ENCODE peak calls at places on chromosomes 12 and 14, in six cellular contexts. M is testis; N is vagina; I is body of pancreas; R is CD4-positive, CD25-positive, alpha-beta regulatory T cell; Y is brain microvascular endothelial cell. D is an unnamed sample.

GRCh38 chr12:94621662-94622359 is 28.5 kb downstream of the TMCC3 start:
- DNase-seq in M (no peak), N (no peak), I (no peak), R (no peak), Y (peak), D (peak)

GRCh38 chr12:90399317-90399716 is 555.7 kb downstream of the CCER1 start:
- DNase-seq in M (no peak), N (no peak), I (no peak), R (no peak), Y (no peak), D (no peak)

GRCh38 chr14:77421241-77421640 is 2.1 kb downstream of the NOXRED1 start:
- DNase-seq in M (no peak), N (no peak), I (no peak), R (no peak), Y (no peak), D (peak)

GRCh38 chr12:100868487-100868886 is 73.9 kb downstream of the ANO4 start:
- DNase-seq in M (no peak), N (no peak), I (no peak), R (no peak), Y (no peak), D (peak)

GRCh38 chr12:50061946-50062725 is 4.7 kb downstream of the ASIC1 start:
- DNase-seq in M (no peak), N (no peak), I (no peak), R (no peak), Y (no peak), D (no peak)

GRCh38 chr12:77938301-77938700 is 107.6 kb downstream of the NAV3 start:
- DNase-seq in M (no peak), N (no peak), I (no peak), R (no peak), Y (no peak), D (no peak)

GRCh38 chr12:95214466-95214865 is 2.8 kb downstream of the FGD6 start:
- DNase-seq in M (no peak), N (no peak), I (peak), R (no peak), Y (no peak), D (peak)

GRCh38 chr12:47838286-47838931 is 18.7 kb upstream of the HDAC7 start:
- DNase-seq in M (no peak), N (no peak), I (peak), R (no peak), Y (peak), D (peak)

GRCh38 chr12:75724913-75725312 is 213.5 kb upstream of the KRR1 start:
- DNase-seq in M (peak), N (no peak), I (no peak), R (no peak), Y (peak), D (peak)

GRCh38 chr12:64029013-64029857 is 184.7 kb downstream of the SRGAP1 start:
- DNase-seq in M (no peak), N (no peak), I (no peak), R (no peak), Y (peak), D (no peak)

GRCh38 chr14:94423465-94424056 is 29.0 kb downstream of the SERPINA11 start:
- DNase-seq in M (peak), N (peak), I (peak), R (no peak), Y (peak), D (peak)

GRCh38 chr14:77880056-77880455 is 80.1 kb downstream of the ADCK1 start:
- DNase-seq in M (no peak), N (no peak), I (peak), R (no peak), Y (no peak), D (no peak)

GRCh38 chr14:72776701-72777255 is 117.1 kb downstream of the DPF3 start:
- DNase-seq in M (no peak), N (peak), I (peak), R (no peak), Y (no peak), D (no peak)

GRCh38 chr14:24132061-24132685 is 1.7 kb downstream of the FITM1 start:
- DNase-seq in M (no peak), N (no peak), I (peak), R (no peak), Y (no peak), D (no peak)

GRCh38 chr14:65095633-65096205 is 6.6 kb downstream of the MAX start:
- DNase-seq in M (peak), N (no peak), I (peak), R (no peak), Y (peak), D (no peak)

GRCh38 chr12:75850751-75851462 is 180.7 kb downstream of the PHLDA1 start:
- DNase-seq in M (no peak), N (no peak), I (no peak), R (no peak), Y (peak), D (peak)

GRCh38 chr12:121632069-121632970 is 6.0 kb downstream of the ORAI1 start:
- DNase-seq in M (peak), N (no peak), I (no peak), R (no peak), Y (no peak), D (no peak)

GRCh38 chr12:86414201-86414600 is 158.0 kb upstream of the MGAT4C start:
- DNase-seq in M (no peak), N (no peak), I (no peak), R (no peak), Y (no peak), D (no peak)

GRCh38 chr12:124664395-124665111 is 97.1 kb upstream of the NCOR2 start:
- DNase-seq in M (no peak), N (no peak), I (no peak), R (no peak), Y (no peak), D (no peak)

GRCh38 chr12:6241495-6241894 is 41.3 kb downstream of the CD9 start:
- DNase-seq in M (peak), N (no peak), I (peak), R (no peak), Y (no peak), D (no peak)

GRCh38 chr14:93939304-93940229 is 12.4 kb downstream of the FAM181A start:
- DNase-seq in M (peak), N (no peak), I (peak), R (peak), Y (peak), D (peak)

GRCh38 chr12:53827306-53827705 is 75.5 kb upstream of the CISTR start:
- DNase-seq in M (no peak), N (no peak), I (no peak), R (no peak), Y (no peak), D (no peak)

GRCh38 chr12:102689701-102690100 is 209.3 kb upstream of the IGF1 start:
- DNase-seq in M (no peak), N (no peak), I (no peak), R (no peak), Y (no peak), D (no peak)

GRCh38 chr14:60323199-60323891 is 74.3 kb downstream of the PPM1A start:
- DNase-seq in M (peak), N (no peak), I (no peak), R (no peak), Y (no peak), D (peak)

GRCh38 chr12:47302111-47302597 is 222.4 kb upstream of the AMIGO2 start:
- DNase-seq in M (no peak), N (no peak), I (no peak), R (no peak), Y (no peak), D (no peak)

GRCh38 chr12:127046467-127046866 is 1220.5 kb upstream of the TMEM132C start:
- DNase-seq in M (no peak), N (no peak), I (no peak), R (no peak), Y (no peak), D (no peak)

GRCh38 chr14:51614707-51615106 is 37.0 kb upstream of the FRMD6 start:
- DNase-seq in M (no peak), N (no peak), I (no peak), R (no peak), Y (no peak), D (no peak)

GRCh38 chr12:3667485-3667884 is 85.4 kb downstream of the CRACR2A start:
- DNase-seq in M (no peak), N (peak), I (no peak), R (no peak), Y (no peak), D (no peak)

GRCh38 chr12:105581420-105581819 is 250.9 kb downstream of the C12orf75 start:
- DNase-seq in M (no peak), N (no peak), I (no peak), R (no peak), Y (no peak), D (no peak)

GRCh38 chr12:27096420-27096819 is 14.0 kb upstream of the C12orf71 start:
- DNase-seq in M (no peak), N (no peak), I (no peak), R (no peak), Y (no peak), D (no peak)

GRCh38 chr12:100159391-100160104 is 16.9 kb upstream of the BLTP3B start:
- DNase-seq in M (no peak), N (no peak), I (no peak), R (no peak), Y (no peak), D (no peak)

GRCh38 chr14:89242871-89243270 is 174.2 kb downstream of the FOXN3 start:
- DNase-seq in M (no peak), N (no peak), I (no peak), R (no peak), Y (no peak), D (no peak)

GRCh38 chr14:64074961-64075619 is 219.1 kb downstream of the ESR2 start:
- DNase-seq in M (no peak), N (no peak), I (no peak), R (no peak), Y (no peak), D (peak)

GRCh38 chr12:8689606-8690175 is 8.1 kb upstream of the RIMKLB start:
- DNase-seq in M (no peak), N (peak), I (no peak), R (no peak), Y (no peak), D (no peak)

GRCh38 chr12:8692573-8692972 is 5.2 kb upstream of the RIMKLB start:
- DNase-seq in M (peak), N (no peak), I (peak), R (no peak), Y (peak), D (no peak)

DNA sequence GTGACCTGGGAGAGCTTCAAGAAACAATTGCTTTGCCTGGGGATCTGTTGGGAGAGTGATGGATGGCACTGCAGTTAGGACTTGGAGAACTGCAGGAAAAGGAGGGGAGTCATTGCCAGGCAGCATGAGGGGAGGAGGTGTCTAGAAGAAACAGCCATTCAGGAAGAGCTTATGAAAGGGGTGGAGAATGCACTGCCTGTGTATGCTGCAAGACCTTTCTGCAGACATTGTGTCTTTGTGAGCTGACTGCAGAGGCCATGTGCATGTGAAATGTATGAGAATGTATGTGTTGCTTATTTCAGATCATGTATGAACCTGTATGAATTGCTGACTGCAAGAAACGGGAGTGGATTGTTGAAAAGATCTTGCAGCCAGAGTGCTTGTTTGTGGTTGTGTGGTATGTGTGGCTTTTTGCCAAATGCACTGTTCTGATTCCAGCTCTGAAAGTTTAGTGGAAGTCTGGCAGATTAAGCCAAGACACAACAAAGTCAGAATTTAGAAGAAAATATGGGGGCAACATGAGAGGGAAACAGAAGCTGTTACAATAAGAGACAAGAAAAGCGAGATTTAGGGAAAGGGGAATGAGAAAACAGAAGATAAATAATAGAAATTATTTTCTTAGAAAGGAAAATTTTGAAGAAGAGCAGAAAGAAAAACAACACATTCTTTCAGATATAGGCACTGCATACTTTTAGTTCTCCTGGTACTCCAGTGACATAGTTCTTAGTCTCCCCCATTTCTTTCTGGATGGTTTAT is 9.8 kb upstream of the RIMKLB start:
- DNase-seq in M (peak), N (no peak), I (peak), R (no peak), Y (peak), D (peak)
- H3K27ac ChIP-seq in M (peak), N (no peak), I (no peak), R (no peak), Y (no peak), D (no peak)

GRCh38 chr12:110583137-110584059 is at the start of gene PPTC7:
- DNase-seq in M (peak), N (peak), I (peak), R (peak), Y (peak), D (peak)
- H3K27ac ChIP-seq in M (peak), N (peak), I (peak), R (peak), Y (peak), D (peak)

GRCh38 chr12:52251367-52252055 is 18.5 kb downstream of the KRT7 start:
- DNase-seq in M (no peak), N (no peak), I (no peak), R (no peak), Y (no peak), D (peak)

GRCh38 chr12:52249041-52249461 is 16.0 kb downstream of the KRT7 start:
- DNase-seq in M (no peak), N (no peak), I (peak), R (no peak), Y (no peak), D (peak)

GRCh38 chr12:52248541-52249035 is 15.5 kb downstream of the KRT7 start:
- DNase-seq in M (no peak), N (no peak), I (no peak), R (no peak), Y (no peak), D (no peak)

GRCh38 chr12:52249511-52250047 is 16.5 kb downstream of the KRT7 start:
- DNase-seq in M (no peak), N (no peak), I (no peak), R (no peak), Y (no peak), D (no peak)

DNA sequence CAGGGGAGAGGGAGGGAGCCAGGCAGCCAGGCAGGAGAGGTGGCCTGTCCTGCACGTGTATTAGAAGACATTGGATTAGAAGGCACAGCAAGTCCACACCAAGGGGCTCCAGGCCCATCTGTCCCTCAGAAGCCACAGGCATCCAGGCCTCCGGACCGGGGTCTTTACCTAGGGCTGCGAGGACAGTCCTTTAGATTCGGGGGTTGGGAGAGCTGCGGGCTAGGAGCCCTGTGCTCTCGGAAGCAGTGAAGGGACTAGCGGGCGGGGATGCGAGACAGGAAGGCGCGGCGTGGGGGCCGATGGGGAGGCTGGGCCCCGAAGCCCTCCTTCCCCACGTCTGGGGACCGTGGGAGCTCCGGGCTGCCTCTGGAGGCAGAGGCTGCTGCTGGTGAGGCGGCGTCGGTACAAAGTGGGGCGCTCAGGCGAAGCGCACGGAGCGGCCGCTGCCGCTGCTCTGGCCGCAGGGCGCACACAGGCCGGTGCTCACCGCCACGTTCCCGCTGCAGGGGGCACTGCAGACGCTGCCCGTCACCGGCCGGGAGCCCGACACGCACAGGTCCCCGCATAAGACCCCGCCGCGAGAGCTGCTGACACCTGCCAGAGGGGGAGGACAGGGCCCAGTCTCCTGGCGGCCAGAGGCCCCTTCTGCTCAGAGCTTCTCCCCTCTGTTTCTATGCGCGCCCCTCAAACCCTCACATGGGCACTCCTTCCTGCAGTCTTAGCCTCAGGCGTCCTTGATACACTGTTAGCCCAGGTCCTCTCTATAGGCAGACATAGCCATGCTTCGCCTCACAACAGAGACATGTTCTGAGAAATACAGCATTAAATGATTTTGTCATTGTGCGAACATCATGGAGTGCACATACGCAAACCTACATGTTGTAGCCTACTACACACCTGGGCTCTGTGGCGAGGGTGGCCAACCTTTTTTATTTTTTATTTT is 17.3 kb downstream of the KRT7 start:
- DNase-seq in M (no peak), N (no peak), I (peak), R (no peak), Y (no peak), D (peak)
- H3K27ac ChIP-seq in M (no peak), N (no peak), I (peak), R (no peak), Y (no peak), D (peak)

GRCh38 chr12:897386-897785 is 52.1 kb downstream of the RAD52 start:
- DNase-seq in M (no peak), N (no peak), I (no peak), R (no peak), Y (no peak), D (no peak)
- H3K27ac ChIP-seq in M (no peak), N (no peak), I (no peak), R (no peak), Y (no peak), D (no peak)

GRCh38 chr14:54338696-54339317 is 58.0 kb upstream of the CDKN3 start:
- DNase-seq in M (no peak), N (no peak), I (no peak), R (no peak), Y (peak), D (peak)

GRCh38 chr14:54337314-54337713 is 59.5 kb upstream of the CDKN3 start:
- DNase-seq in M (no peak), N (no peak), I (no peak), R (no peak), Y (no peak), D (no peak)

GRCh38 chr14:54342806-54343205 is 54.0 kb upstream of the CDKN3 start:
- DNase-seq in M (no peak), N (no peak), I (no peak), R (no peak), Y (no peak), D (no peak)

GRCh38 chr14:54343276-54344121 is 53.3 kb upstream of the CDKN3 start:
- DNase-seq in M (no peak), N (no peak), I (peak), R (no peak), Y (no peak), D (peak)

GRCh38 chr14:54339771-54340170 is 57.0 kb upstream of the CDKN3 start:
- DNase-seq in M (no peak), N (no peak), I (no peak), R (no peak), Y (no peak), D (no peak)
- H3K27ac ChIP-seq in M (no peak), N (no peak), I (no peak), R (no peak), Y (no peak), D (no peak)

D was measured in PC-3.